ENCODE peak calls at places on chromosomes 6 and 20, in nine cellular contexts. K is HepG2, C is A549, G is ovary, B is SK-N-SH, L is stomach, F is upper lobe of left lung, U is K562, R is tibial nerve. O is an unnamed sample.

GRCh38 chr20:49624317-49624716 is 56.4 kb upstream of the PTGIS start:
- DNase-seq in K (no peak), C (no peak), G (no peak), B (no peak), L (no peak), F (no peak), U (no peak), R (no peak), O (no peak)

GRCh38 chr20:36154696-36155628 is at the start of gene EPB41L1:
- DNase-seq in K (no peak), C (no peak), G (no peak), B (peak), L (no peak), F (no peak), U (no peak), R (no peak), O (peak)

GRCh38 chr20:63284544-63284949 is 8.4 kb upstream of the COL20A1 start:
- DNase-seq in K (no peak), C (no peak), G (no peak), B (no peak), L (no peak), F (peak), U (no peak), R (no peak), O (no peak)

GRCh38 chr6:116060572-116061283 is at the start of gene FRK:
- DNase-seq in K (peak), C (peak), G (no peak), B (no peak), L (peak), F (no peak), U (no peak), R (no peak), O (no peak)

GRCh38 chr6:82246802-82247633 is 526 bp downstream of the IBTK start:
- DNase-seq in K (peak), C (peak), G (no peak), B (peak), L (peak), F (peak), U (peak), R (no peak), O (peak)

GRCh38 chr6:170147056-170147787 is 143.7 kb downstream of the DLL1 start:
- DNase-seq in K (peak), C (no peak), G (peak), B (no peak), L (no peak), F (peak), U (no peak), R (no peak), O (peak)

GRCh38 chr6:45486739-45487138 is 109.0 kb upstream of the SUPT3H start:
- DNase-seq in K (no peak), C (no peak), G (no peak), B (no peak), L (no peak), F (no peak), U (no peak), R (no peak), O (no peak)

GRCh38 chr6:133343220-133343619 is 102.1 kb downstream of the EYA4 start:
- DNase-seq in K (no peak), C (no peak), G (no peak), B (no peak), L (no peak), F (no peak), U (no peak), R (no peak), O (no peak)

GRCh38 chr20:59013031-59013951 is 5.9 kb upstream of the TUBB1 start:
- DNase-seq in K (no peak), C (no peak), G (no peak), B (no peak), L (peak), F (no peak), U (no peak), R (no peak), O (peak)

GRCh38 chr6:20582586-20583446 is 48.6 kb downstream of the CDKAL1 start:
- DNase-seq in K (no peak), C (no peak), G (no peak), B (no peak), L (no peak), F (no peak), U (no peak), R (no peak), O (no peak)

GRCh38 chr6:31356946-31357466 is at the start of gene HLA-B:
- DNase-seq in K (peak), C (peak), G (peak), B (peak), L (peak), F (peak), U (peak), R (peak), O (peak)

GRCh38 chr6:25318589-25318988 is 39.4 kb downstream of the CARMIL1 start:
- DNase-seq in K (no peak), C (no peak), G (no peak), B (no peak), L (no peak), F (no peak), U (no peak), R (no peak), O (no peak)

GRCh38 chr6:53335224-53335994 is 13.3 kb downstream of the ELOVL5 start:
- DNase-seq in K (no peak), C (no peak), G (no peak), B (no peak), L (peak), F (no peak), U (no peak), R (no peak), O (no peak)

GRCh38 chr6:43310137-43310536 is 1.5 kb upstream of the CRIP3 start:
- DNase-seq in K (no peak), C (no peak), G (no peak), B (no peak), L (no peak), F (no peak), U (no peak), R (no peak), O (no peak)

GRCh38 chr6:141550471-141550870 is 582.3 kb upstream of the GJE1 start:
- DNase-seq in K (no peak), C (no peak), G (no peak), B (no peak), L (no peak), F (no peak), U (no peak), R (no peak), O (no peak)

GRCh38 chr6:53794073-53794719 is 609 bp upstream of the LRRC1 start:
- DNase-seq in K (peak), C (peak), G (peak), B (peak), L (peak), F (peak), U (no peak), R (peak), O (peak)

GRCh38 chr6:156256161-156256560 is 521.0 kb upstream of the ARID1B start:
- DNase-seq in K (no peak), C (no peak), G (no peak), B (no peak), L (no peak), F (no peak), U (peak), R (no peak), O (no peak)

GRCh38 chr20:62938105-62938888 is at the start of gene GID8:
- DNase-seq in K (peak), C (peak), G (no peak), B (no peak), L (peak), F (peak), U (peak), R (no peak), O (peak)

DNA sequence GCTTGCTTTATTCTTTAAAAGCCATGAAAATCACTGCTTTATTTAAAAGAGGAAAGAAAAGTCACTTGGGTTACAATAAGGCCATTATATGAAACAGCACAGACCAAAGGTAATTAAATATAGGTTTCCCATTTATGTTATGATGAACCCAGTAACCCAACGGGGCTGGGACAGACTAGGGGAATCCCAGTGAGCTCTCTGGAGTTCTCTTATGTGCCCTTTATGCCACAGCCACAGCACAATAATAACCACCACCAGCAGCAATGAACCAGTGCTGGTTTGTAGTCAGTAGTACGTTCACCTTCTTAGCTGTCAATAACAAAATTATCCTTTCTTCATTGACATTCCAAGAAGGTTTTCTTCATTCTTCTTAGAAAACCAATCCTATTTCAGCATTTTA is 87.4 kb downstream of the KIF13A start:
- DNase-seq in K (no peak), C (no peak), G (no peak), B (no peak), L (no peak), F (no peak), U (no peak), R (no peak), O (no peak)
- TF ChIP-seq EP300 in K (no peak), C (no peak), G (no peak), B (no peak), L (no peak), F (no peak), U (no peak), R (no peak), O (no peak)

DNA sequence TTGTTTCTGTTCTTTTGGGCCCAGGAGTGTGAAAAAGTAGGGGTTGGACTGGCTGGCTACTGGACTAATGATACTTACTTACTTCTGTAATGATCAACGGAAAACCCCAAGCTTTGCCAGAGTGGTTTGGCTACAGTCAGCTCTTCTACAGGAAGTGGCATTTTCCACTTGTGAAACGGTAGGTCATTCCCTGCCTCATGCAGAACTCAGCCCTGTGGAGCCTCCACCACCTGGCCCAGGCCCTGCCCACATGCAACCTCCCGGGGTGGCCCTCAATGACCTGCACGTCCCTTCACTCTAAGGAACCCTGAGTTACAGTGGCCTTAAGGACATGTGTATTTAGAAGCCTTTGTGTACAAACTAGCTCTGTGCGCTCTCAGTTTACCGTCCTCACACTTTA is 140.4 kb downstream of the DTNBP1 start:
- DNase-seq in K (no peak), C (no peak), G (no peak), B (no peak), L (no peak), F (no peak), U (no peak), R (no peak), O (peak)
- TF ChIP-seq CTCF in K (no peak), C (no peak), G (no peak), B (no peak), L (no peak), F (no peak), U (no peak), R (no peak), O (no peak)

GRCh38 chr20:32470025-32470861 is 112.1 kb downstream of the ASXL1 start:
- DNase-seq in K (peak), C (peak), G (no peak), B (peak), L (no peak), F (peak), U (peak), R (no peak), O (no peak)
- TF ChIP-seq EP300 in K (no peak), C (no peak), G (no peak), B (peak), L (no peak), F (no peak), U (no peak), R (no peak), O (no peak)

DNA sequence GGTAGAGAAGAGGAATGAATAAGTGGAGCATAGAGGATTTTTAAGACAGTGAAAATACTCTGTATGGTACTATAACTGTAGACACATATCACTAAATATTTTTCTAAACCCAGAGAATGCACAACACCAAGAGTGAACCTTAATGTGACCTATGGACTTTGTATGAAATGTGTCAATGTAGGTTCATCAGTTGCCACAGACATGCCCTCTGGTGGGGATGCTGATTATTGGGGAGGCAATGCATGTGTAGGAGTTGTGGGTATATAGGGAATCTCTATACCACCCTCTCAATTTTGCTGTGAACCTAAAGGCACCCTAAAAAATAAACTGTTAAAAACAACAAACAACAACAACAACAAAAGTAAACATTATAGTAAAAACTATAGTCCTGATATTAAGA is 293.7 kb downstream of the RNF144B start:
- DNase-seq in K (peak), C (no peak), G (no peak), B (no peak), L (no peak), F (no peak), U (no peak), R (no peak), O (no peak)
- TF ChIP-seq CTCF in K (no peak), C (no peak), G (no peak), B (peak), L (no peak), F (no peak), U (no peak), R (no peak), O (no peak)

GRCh38 chr20:15379897-15380296 is 1042.5 kb upstream of the FLRT3 start:
- DNase-seq in K (no peak), C (no peak), G (no peak), B (no peak), L (no peak), F (no peak), U (no peak), R (no peak), O (no peak)

GRCh38 chr20:15380770-15381169 is 1043.4 kb upstream of the FLRT3 start:
- DNase-seq in K (no peak), C (no peak), G (no peak), B (no peak), L (no peak), F (no peak), U (no peak), R (no peak), O (no peak)

GRCh38 chr20:15375836-15376235 is 1038.4 kb upstream of the FLRT3 start:
- DNase-seq in K (no peak), C (no peak), G (no peak), B (no peak), L (no peak), F (no peak), U (no peak), R (no peak), O (no peak)

GRCh38 chr20:15378151-15378550 is 1040.7 kb upstream of the FLRT3 start:
- DNase-seq in K (no peak), C (peak), G (no peak), B (no peak), L (no peak), F (no peak), U (no peak), R (no peak), O (no peak)
- TF ChIP-seq EP300 in K (no peak), C (no peak), G (no peak), B (no peak), L (no peak), F (no peak), U (no peak), R (no peak), O (no peak)

GRCh38 chr6:75935473-75935793 is 137.0 kb downstream of the IMPG1 start:
- DNase-seq in K (no peak), C (no peak), G (no peak), B (no peak), L (no peak), F (no peak), U (no peak), R (no peak), O (no peak)

GRCh38 chr6:75934643-75935472 is 137.6 kb downstream of the IMPG1 start:
- DNase-seq in K (peak), C (peak), G (peak), B (peak), L (no peak), F (peak), U (peak), R (no peak), O (peak)

GRCh38 chr6:75933387-75933975 is 139.0 kb downstream of the IMPG1 start:
- DNase-seq in K (peak), C (no peak), G (no peak), B (no peak), L (no peak), F (no peak), U (no peak), R (peak), O (no peak)

GRCh38 chr6:75930954-75931689 is 141.3 kb downstream of the IMPG1 start:
- DNase-seq in K (no peak), C (no peak), G (no peak), B (no peak), L (no peak), F (no peak), U (no peak), R (no peak), O (no peak)

GRCh38 chr6:75932067-75932466 is 140.4 kb downstream of the IMPG1 start:
- DNase-seq in K (peak), C (peak), G (no peak), B (peak), L (peak), F (no peak), U (peak), R (no peak), O (no peak)
- TF ChIP-seq CTCF in K (peak), C (peak), G (no peak), B (peak), L (no peak), F (no peak), U (peak), R (no peak), O (no peak)

GRCh38 chr6:38833320-38833719 is 118.2 kb downstream of the DNAH8 start:
- DNase-seq in K (no peak), C (no peak), G (no peak), B (no peak), L (no peak), F (no peak), U (no peak), R (no peak), O (no peak)

GRCh38 chr6:38827024-38827423 is 111.9 kb downstream of the DNAH8 start:
- DNase-seq in K (no peak), C (no peak), G (no peak), B (no peak), L (no peak), F (no peak), U (no peak), R (no peak), O (no peak)

GRCh38 chr6:38836585-38836984 is 121.5 kb downstream of the DNAH8 start:
- DNase-seq in K (no peak), C (no peak), G (no peak), B (no peak), L (no peak), F (no peak), U (no peak), R (no peak), O (no peak)

DNA sequence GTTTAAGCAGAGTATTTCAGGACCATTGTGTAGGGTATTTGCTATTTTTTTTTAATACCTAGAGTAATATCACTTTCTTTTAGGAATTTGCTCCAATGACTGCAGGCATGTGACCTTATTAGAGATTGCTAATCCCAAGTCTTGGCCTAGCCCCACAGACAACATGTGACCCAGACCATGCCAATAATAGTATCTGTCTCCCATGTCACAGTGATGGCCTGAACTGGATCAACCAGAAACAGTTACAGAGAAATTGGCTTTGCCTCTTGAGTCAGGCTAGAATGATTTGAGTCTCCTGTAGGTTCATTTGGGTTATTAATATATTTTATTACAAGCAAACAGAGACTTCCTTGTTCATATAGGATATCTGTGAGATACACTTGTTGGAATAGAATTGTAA is 116.8 kb downstream of the DNAH8 start:
- DNase-seq in K (no peak), C (no peak), G (no peak), B (no peak), L (no peak), F (no peak), U (no peak), R (no peak), O (no peak)
- TF ChIP-seq EP300 in K (no peak), C (no peak), G (no peak), B (no peak), L (no peak), F (no peak), U (no peak), R (no peak), O (no peak)

DNA sequence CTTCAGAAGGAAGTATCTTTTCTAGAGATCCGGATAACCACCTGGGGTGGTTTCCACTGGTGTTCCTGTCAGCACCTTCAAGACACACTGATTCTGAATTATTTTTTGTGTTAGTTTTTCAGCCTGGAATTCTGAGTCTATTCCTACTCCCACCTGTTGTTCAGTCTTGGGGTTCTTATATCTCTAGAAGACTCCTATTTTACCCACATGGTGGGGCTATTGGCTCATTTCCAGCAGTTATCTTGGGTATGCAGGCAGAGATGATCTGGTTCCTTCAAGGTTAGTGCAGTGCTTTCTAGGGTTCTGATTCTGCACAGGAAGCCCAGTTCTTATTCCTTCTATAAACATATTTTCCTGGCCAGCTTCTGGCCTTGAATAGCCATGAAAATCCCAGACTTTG is 175.6 kb upstream of the PDE7B start:
- DNase-seq in K (peak), C (peak), G (no peak), B (peak), L (no peak), F (no peak), U (peak), R (no peak), O (no peak)
- TF ChIP-seq CTCF in K (peak), C (peak), G (no peak), B (peak), L (no peak), F (no peak), U (peak), R (peak), O (no peak)

DNA sequence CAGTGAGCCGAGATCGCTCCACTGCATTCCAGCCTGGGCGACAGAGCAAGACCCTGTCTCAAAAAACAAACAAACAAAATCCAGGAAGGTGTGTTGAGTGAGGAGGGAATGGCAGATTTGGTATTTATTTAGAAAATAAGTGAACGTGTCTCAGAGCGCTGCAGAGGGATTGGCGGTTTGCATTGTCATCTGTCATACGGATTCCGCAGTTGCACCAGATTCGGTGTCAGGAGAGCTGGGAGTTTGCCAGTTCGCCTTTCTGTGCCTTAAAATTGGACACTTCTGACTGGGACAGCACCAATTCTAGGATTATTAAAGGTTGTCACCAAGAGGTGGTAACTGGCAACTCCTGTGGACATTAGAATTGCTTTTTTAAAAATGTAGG is 912 bp downstream of the SNRNP48 start:
- DNase-seq in K (peak), C (no peak), G (no peak), B (peak), L (no peak), F (no peak), U (peak), R (no peak), O (no peak)
- TF ChIP-seq EP300 in K (no peak), C (no peak), G (no peak), B (no peak), L (no peak), F (no peak), U (no peak), R (no peak), O (no peak)

GRCh38 chr6:46676604-46677313 is 10.9 kb upstream of the TDRD6 start:
- DNase-seq in K (no peak), C (no peak), G (no peak), B (no peak), L (no peak), F (no peak), U (no peak), R (no peak), O (no peak)

GRCh38 chr6:46674410-46674809 is 13.3 kb upstream of the TDRD6 start:
- DNase-seq in K (no peak), C (no peak), G (no peak), B (no peak), L (no peak), F (no peak), U (no peak), R (no peak), O (no peak)

DNA sequence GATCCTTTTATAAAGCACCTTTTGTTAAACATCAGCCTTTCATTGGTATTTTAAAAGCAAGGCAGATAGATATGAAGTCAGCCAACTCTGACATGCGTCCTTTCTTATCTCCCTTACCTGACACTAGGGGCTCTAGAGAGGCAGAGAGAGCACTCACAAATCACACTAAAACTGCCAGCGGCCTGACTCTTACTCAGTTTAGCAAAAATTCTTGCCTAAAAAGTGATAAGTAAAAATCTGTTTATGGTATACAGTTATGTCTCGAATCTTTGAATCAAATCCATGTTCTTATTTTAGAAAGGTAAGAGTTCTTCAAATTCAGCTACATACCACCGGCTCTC is 10.4 kb upstream of the TDRD6 start:
- DNase-seq in K (peak), C (peak), G (no peak), B (no peak), L (no peak), F (no peak), U (peak), R (no peak), O (no peak)
- TF ChIP-seq CTCF in K (peak), C (no peak), G (no peak), B (peak), L (no peak), F (no peak), U (no peak), R (no peak), O (no peak)

O was measured in sigmoid colon.